ENCODE peak calls at places on chromosomes 6 and 20, in four cellular contexts. G, V, K and Z are unnamed samples. For H3K9me3, the result is how much of the 10 kb centered on the place peaks cover.

GRCh38 chr6:16420715-16421461 is 182.5 kb downstream of the GMPR start:
- DNase-seq in G (peak), V (no peak), K (no peak), Z (peak)

GRCh38 chr20:24696396-24696795 is 227.0 kb downstream of the SYNDIG1 start:
- DNase-seq in G (no peak), V (no peak), K (no peak), Z (no peak)

GRCh38 chr6:127342296-127342945 is 988 bp downstream of the ECHDC1 start:
- DNase-seq in G (peak), V (no peak), K (no peak), Z (peak)

GRCh38 chr6:153138930-153139329 is 7.8 kb upstream of the RGS17 start:
- DNase-seq in G (no peak), V (no peak), K (no peak), Z (no peak)

GRCh38 chr20:35279533-35280174 is 1.7 kb upstream of the MMP24OS start:
- DNase-seq in G (no peak), V (no peak), K (no peak), Z (no peak)

GRCh38 chr20:63641146-63641791 is 12.0 kb downstream of the STMN3 start:
- DNase-seq in G (peak), V (no peak), K (peak), Z (no peak)

GRCh38 chr6:1314617-1315016 is 2.7 kb downstream of the FOXQ1 start:
- DNase-seq in G (no peak), V (no peak), K (no peak), Z (no peak)

GRCh38 chr20:19992996-19993908 is 23.9 kb upstream of the NAA20 start:
- DNase-seq in G (peak), V (peak), K (no peak), Z (peak)

GRCh38 chr6:44221961-44222335 is 1.4 kb upstream of the SLC29A1 start:
- DNase-seq in G (no peak), V (no peak), K (no peak), Z (no peak)

GRCh38 chr6:100877851-100878250 is 3.3 kb downstream of the ASCC3 start:
- DNase-seq in G (no peak), V (no peak), K (no peak), Z (no peak)

GRCh38 chr6:156205678-156206077 is 571.5 kb upstream of the ARID1B start:
- DNase-seq in G (no peak), V (no peak), K (no peak), Z (no peak)
- H3K9me3 ChIP-seq in G (under half), V (under half), K (under half), Z (under half)

GRCh38 chr6:75206338-75207210 is 721 bp upstream of the COL12A1 start:
- DNase-seq in G (no peak), V (no peak), K (peak), Z (peak)
- H3K4me3 ChIP-seq in G (peak), V (peak), K (peak), Z (peak)

GRCh38 chr6:4864534-4864933 is 88.3 kb downstream of the CDYL start:
- DNase-seq in G (no peak), V (no peak), K (no peak), Z (no peak)
- H3K9me3 ChIP-seq in G (under half), V (under half), K (under half), Z (under half)

GRCh38 chr20:1121439-1121838 is 3.0 kb downstream of the PSMF1 start:
- DNase-seq in G (no peak), V (no peak), K (no peak), Z (no peak)

GRCh38 chr20:1119524-1119923 is 1.1 kb downstream of the PSMF1 start:
- DNase-seq in G (no peak), V (no peak), K (no peak), Z (no peak)

GRCh38 chr20:1118004-1118335 is 432 bp upstream of the PSMF1 start:
- DNase-seq in G (no peak), V (no peak), K (no peak), Z (no peak)

GRCh38 chr20:1119128-1119505 is 715 bp downstream of the PSMF1 start:
- DNase-seq in G (peak), V (no peak), K (no peak), Z (no peak)

DNA sequence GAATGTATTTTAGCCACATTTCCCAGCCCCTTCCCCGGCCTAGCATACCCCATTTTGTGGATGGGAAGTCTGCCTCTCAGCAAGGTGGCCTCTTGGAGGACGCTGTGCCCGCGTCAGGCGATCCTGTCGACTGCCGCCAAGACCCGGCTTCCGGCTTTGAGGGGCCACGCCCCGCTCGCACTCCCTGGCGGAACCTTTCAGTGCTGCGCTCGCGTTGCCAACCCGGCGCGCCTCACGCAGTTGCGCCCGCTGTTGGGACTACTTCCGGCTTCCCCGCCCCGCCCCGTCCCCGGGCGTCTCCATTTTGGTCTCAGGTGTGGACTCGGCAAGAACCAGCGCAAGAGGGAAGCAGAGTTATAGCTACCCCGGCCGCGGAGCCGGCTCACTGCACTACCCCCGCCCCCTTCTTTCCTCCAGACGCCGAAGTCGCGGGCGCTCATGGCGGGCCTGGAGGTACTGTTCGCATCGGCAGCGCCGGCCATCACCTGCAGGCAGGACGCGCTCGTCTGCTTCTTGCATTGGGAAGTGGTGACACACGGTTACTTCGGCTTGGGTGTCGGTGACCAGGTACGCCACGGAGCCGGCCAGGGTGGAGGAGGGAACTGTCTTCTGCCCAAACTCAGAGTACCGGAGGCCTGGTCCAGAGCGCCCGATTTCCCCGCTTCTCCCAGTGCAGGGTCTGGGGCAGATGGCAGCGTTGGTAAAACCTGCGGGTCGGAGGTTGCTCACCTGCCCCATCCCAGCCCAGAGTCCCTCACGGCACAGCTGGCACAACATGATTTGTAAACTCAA is at the start of gene PSMF1:
- DNase-seq in G (peak), V (peak), K (peak), Z (peak)
- H3K4me3 ChIP-seq in G (peak), V (peak), K (peak), Z (peak)

DNA sequence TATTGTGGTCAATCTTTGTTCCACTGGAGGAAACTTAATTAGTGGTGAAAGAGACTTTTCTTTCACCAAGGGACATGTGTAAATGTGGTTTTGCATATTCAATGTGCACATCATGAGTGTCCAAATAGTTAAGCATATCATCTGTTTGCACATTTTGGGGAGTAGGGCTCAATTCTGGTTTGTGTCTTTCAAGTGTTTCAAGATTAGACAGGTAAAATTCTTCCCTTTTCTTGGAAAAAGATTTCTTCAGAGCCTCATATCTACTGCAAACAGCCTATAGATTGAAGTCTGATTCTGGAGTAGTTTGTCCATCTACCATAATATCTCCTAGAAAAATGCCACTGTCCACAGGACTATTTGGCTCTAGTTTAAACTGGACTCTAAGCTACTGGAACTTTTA is 26.9 kb upstream of the DEFB118 start:
- DNase-seq in G (no peak), V (no peak), K (no peak), Z (no peak)
- H3K9me3 ChIP-seq in G (under half), V (under half), K (under half), Z (under half)

DNA sequence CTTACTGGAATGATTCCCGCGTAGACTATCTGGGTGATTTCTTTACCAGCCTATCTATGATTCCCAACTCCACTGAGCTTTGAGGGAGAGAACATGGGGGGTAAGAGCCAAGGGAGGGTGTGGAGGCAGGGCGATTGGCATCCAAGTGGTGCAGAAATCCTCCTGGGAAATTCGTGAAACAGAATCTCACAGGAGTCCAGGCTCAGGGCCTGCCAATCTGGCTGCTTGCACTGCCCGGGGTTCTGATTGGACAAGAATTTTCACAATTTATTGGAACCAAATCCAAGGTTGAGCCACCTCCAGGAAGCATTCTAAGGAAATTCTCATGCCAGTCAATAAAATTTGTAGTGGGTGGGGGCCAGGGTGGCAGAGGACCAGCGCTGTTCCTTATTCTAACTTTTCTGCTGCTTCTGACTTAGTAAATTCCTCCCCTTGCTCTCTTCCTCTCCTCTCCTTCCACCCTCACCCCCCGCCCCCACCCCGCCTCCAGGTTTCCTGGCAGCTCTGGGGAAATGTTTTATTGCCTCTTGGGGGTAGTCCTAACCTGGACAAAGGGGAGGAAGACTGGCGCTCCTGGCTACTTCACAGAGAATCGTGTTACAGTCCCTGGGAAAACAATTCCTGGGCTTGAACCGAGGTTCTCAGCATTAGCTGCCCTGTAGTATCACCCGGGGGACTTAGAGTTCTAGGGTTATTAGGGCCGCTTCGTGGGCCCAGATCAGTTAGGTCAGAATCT is 3.1 kb downstream of the BMP6 start:
- DNase-seq in G (peak), V (no peak), K (no peak), Z (no peak)
- H3K4me3 ChIP-seq in G (peak), V (peak), K (no peak), Z (peak)

DNA sequence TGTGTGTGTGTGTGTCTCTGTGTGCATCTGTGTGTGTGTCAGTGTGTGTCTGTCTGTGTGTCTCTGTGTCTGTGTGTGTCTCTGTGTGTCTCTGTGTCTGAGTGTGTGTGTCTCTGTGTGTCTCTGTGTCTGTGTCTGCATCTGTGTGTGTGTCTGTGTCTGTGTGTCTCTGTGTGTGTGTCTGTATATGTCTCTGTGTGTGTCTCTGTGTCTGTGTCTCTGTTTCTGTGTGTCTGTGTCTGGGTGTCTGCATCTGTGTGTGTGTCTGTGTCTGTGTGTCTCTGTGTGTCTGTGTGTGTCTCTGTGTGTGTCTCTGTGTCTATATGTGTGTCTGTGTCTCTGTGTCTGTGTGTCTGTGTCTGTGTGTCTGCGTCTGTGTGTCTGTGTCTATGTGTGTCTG is 207.8 kb downstream of the TAF4 start:
- DNase-seq in G (no peak), V (no peak), K (no peak), Z (no peak)
- H3K9me3 ChIP-seq in G (under half), V (under half), K (under half), Z (under half)

DNA sequence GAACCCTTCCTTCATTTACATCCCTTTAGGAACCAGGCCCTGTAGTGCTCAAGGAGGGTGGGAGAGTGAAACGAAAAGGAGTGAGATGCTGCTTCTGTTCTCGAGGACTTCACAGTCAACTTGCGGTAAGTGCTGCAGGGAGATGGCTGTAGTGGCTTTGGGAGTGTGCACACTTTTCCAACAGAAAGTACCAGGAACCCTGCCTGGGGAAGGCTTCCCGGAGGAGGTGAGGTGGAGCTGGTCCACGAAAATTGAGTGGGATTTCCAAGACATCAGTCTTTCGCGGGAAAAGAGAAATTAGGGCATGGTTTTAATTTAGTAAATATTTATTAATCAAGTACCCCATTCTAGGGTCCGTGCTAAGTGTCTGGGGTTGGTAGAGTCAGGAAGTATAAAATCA is 12.7 kb downstream of the TRIM31 start:
- DNase-seq in G (no peak), V (no peak), K (no peak), Z (no peak)
- H3K4me3 ChIP-seq in G (peak), V (no peak), K (no peak), Z (peak)